ENCODE peak calls at places on chromosomes 16 and 17, in seven cellular contexts. K is AG04450, R is RWPE1, A is H1, O is spleen, N is adrenal gland, G is brain microvascular endothelial cell. E is an unnamed sample.

GRCh38 chr16:88569614-88569984 is 604 bp upstream of the ZC3H18 start:
- DNase-seq in O (peak; percentile 91), N (no peak), G (no peak), A (no peak), R (peak; percentile 5), K (no peak), E (no peak)

GRCh38 chr16:85639529-85640253 is 26.6 kb downstream of the GSE1 start:
- DNase-seq in G (no peak), R (peak; percentile 37), A (no peak), N (peak; percentile 90), K (no peak), O (no peak), E (no peak)

GRCh38 chr17:58205936-58206335 is 13.1 kb downstream of the MKS1 start:
- DNase-seq in K (no peak), N (no peak), A (no peak), G (no peak), R (no peak), O (no peak), E (no peak)

GRCh38 chr17:19621697-19622096 is 26.9 kb upstream of the ALDH3A2 start:
- DNase-seq in N (no peak), A (no peak), G (no peak), K (no peak), O (no peak), R (no peak), E (no peak)

GRCh38 chr16:87319997-87320491 is 2.9 kb upstream of the C16orf95 start:
- DNase-seq in R (no peak), A (no peak), N (peak; percentile 37), G (no peak), K (no peak), O (peak; percentile 73), E (no peak)

GRCh38 chr16:27748868-27749546 is 199.1 kb downstream of the KATNIP start:
- DNase-seq in G (peak; percentile 59), K (peak; percentile 39), N (peak; percentile 27), A (peak; percentile 31), O (no peak), R (peak; percentile 85), E (peak; percentile 54)

GRCh38 chr17:50346313-50347086 is 574 bp downstream of the XYLT2 start:
- DNase-seq in K (no peak), O (no peak), N (peak; percentile 55), R (peak; percentile 35), A (no peak), G (no peak), E (no peak)

GRCh38 chr16:71421911-71422310 is 19.9 kb downstream of the TLE7 start:
- DNase-seq in K (no peak), G (peak; percentile 5), R (peak; percentile 35), A (no peak), O (peak; percentile 32), N (no peak), E (no peak)

GRCh38 chr17:51351890-51352289 is 91.5 kb downstream of the UTP18 start:
- DNase-seq in K (no peak), O (no peak), N (peak; percentile 23), A (no peak), R (no peak), G (no peak), E (no peak)

GRCh38 chr17:82941021-82942001 is 101.5 kb upstream of the ZNF750 start:
- DNase-seq in R (no peak), N (no peak), G (no peak), K (no peak), A (no peak), O (peak; percentile 54), E (no peak)

GRCh38 chr16:50797456-50797855 is 55.6 kb downstream of the CYLD start:
- DNase-seq in K (no peak), N (no peak), O (no peak), G (peak; percentile 65), A (no peak), R (no peak), E (no peak)

GRCh38 chr16:85196976-85197375 is 84.7 kb upstream of the CIBAR2 start:
- DNase-seq in A (no peak), G (no peak), R (no peak), K (no peak), O (no peak), N (no peak), E (no peak)

GRCh38 chr16:77459534-77460412 is 24.9 kb upstream of the ADAMTS18 start:
- DNase-seq in A (no peak), N (no peak), G (peak; percentile 32), O (no peak), K (no peak), R (no peak), E (no peak)

GRCh38 chr17:80797741-80798594 is 193.7 kb upstream of the CHMP6 start:
- DNase-seq in R (no peak), A (no peak), O (peak; percentile 54), K (no peak), G (no peak), N (no peak), E (no peak)

GRCh38 chr16:49419016-49419415 is 45.4 kb downstream of the C16orf78 start:
- DNase-seq in G (no peak), K (no peak), O (no peak), R (no peak), N (no peak), A (no peak), E (no peak)

GRCh38 chr16:77877712-77878111 is 89.3 kb downstream of the VAT1L start:
- DNase-seq in K (peak; percentile 77), G (peak; percentile 90), O (no peak), R (peak; percentile 80), N (peak; percentile 44), A (no peak), E (no peak)

GRCh38 chr17:50642722-50643656 is 8.3 kb downstream of the ABCC3 start:
- DNase-seq in A (no peak), R (no peak), O (no peak), G (no peak), N (peak; percentile 84), K (no peak), E (no peak)

GRCh38 chr17:15038656-15039055 is 226.5 kb downstream of the PMP22 start:
- DNase-seq in K (no peak), O (no peak), G (no peak), R (peak; percentile 34), N (no peak), A (no peak), E (peak; percentile 20)

GRCh38 chr16:3578121-3578520 is 918 bp upstream of the NLRC3 start:
- DNase-seq in A (no peak), N (no peak), K (no peak), O (peak; percentile 84), R (no peak), G (no peak), E (no peak)

DNA sequence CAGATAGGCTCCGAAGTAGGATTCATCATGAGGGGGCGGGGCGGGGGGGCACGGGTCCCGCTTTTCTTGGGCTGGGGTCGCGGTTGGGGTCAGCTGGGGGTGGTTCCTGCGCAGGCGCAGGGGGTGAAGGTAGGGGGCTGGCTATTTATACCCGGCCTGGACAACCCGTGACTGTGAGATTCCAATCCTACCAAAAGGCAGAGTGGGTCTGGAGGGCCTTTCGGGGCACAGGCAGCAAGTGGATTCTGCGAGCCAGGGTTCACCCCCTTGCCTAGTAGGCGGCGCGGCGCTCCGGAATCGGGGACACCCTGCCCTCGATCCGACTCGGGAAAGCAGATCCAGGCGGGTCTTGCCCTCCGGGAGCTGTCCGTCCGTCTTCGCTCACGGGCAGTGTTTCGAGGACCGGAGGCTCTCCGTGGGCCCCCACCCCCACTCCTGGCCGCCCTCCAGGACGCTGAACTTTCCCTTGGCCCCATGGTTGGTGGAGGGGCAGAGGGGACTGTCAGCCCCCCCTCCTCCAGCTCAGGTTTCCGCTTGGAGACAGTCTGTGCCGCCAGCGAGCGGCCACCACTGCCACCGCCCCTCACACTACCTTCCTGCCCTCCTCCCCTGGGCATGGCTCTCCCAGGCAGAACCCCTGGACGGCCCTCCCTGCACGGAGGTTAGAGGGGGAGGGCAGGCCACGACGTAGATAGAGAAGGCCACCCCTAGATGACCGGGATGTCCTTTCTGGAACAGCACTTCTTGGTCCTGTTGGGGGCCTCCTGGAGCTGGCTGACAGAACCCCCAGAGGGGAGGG is 634 bp downstream of the SLC2A4 start:
- DNase-seq in A (no peak), N (peak; percentile 60), G (no peak), K (no peak), O (peak; percentile 79), R (no peak), E (no peak)
- H3K27ac ChIP-seq in A (no peak overlapping the region), N (peak overlapping the region; percentile 92), G (no peak overlapping the region), K (no peak overlapping the region), O (no peak overlapping the region), R (peak overlapping the region; percentile 81), E (no peak overlapping the region)

DNA sequence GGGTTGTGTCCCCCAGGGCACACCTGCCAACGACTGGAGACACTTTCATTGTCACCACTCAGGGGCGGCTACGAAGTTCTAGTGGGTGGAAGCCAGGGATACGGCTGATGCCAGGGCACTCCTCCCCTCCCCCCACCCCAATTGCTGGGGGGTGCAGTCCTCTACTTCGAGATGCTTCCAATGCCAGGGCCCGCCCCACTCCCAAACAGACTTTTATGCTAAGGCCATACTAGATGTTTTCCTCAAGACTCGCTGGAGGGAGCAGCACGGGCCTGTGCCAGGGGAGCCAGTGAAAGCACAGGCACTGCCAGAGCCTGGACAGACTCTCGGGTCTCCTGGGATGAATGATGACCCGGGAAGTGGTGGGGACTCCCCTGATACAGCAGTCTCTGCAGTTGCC is 178.0 kb downstream of the CPPED1 start:
- DNase-seq in K (no peak), G (no peak), R (no peak), N (no peak), A (no peak), O (no peak), E (no peak)
- H3K27ac ChIP-seq in K (no peak overlapping the region), G (no peak overlapping the region), R (no peak overlapping the region), N (no peak overlapping the region), A (no peak overlapping the region), O (no peak overlapping the region), E (no peak overlapping the region)

GRCh38 chr16:57485091-57485915 is 990 bp downstream of the DOK4 start:
- DNase-seq in N (no peak), G (no peak), O (peak; percentile 74), K (no peak), A (no peak), R (no peak), E (no peak)

GRCh38 chr16:57483725-57484514 is 2.4 kb downstream of the DOK4 start:
- DNase-seq in R (no peak), G (no peak), K (no peak), N (no peak), A (no peak), O (peak; percentile 71), E (no peak)

GRCh38 chr16:57484515-57485005 is 1.7 kb downstream of the DOK4 start:
- DNase-seq in R (no peak), K (no peak), O (no peak), A (no peak), G (no peak), N (no peak), E (no peak)

GRCh38 chr16:57486858-57487834 is 853 bp upstream of the DOK4 start:
- DNase-seq in A (no peak), N (peak; percentile 47), R (no peak), O (peak; percentile 62), K (no peak), G (no peak), E (no peak)

GRCh38 chr16:57485916-57486857 is at the start of gene DOK4:
- DNase-seq in K (no peak), R (peak; percentile 96), O (peak; percentile 95), N (peak; percentile 89), A (no peak), G (peak; percentile 48), E (peak; percentile 6)
- H3K27ac ChIP-seq in K (no peak within 1 kb of the TSS), R (peak within 1 kb of the TSS; percentile 48), O (no peak within 1 kb of the TSS), N (peak within 1 kb of the TSS; percentile 78), A (no peak within 1 kb of the TSS), G (no peak within 1 kb of the TSS), E (peak within 1 kb of the TSS; percentile 39)

GRCh38 chr17:78804777-78805176 is 22.7 kb upstream of the CYTH1 start:
- DNase-seq in G (no peak), R (no peak), A (no peak), N (no peak), O (no peak), K (no peak), E (no peak)
- H3K27ac ChIP-seq in G (no peak overlapping the region), R (no peak overlapping the region), A (no peak overlapping the region), N (peak overlapping the region; percentile 32), O (peak overlapping the region; percentile 62), K (no peak overlapping the region), E (no peak overlapping the region)